ENCODE peak calls at places on chromosomes 7 and 10, in four cellular contexts. B is trophoblast cell, G is IMR-90, X is neuronal stem cell. F is an unnamed sample.

GRCh38 chr7:35680403-35681013 is 14.4 kb downstream of the HERPUD2 start:
- DNase-seq in G (no peak), X (no peak), B (no peak), F (no peak)

GRCh38 chr10:112039823-112040222 is 143.7 kb downstream of the GPAM start:
- DNase-seq in B (no peak), X (no peak), G (no peak), F (no peak)

GRCh38 chr7:14821757-14822480 is 80.6 kb downstream of the DGKB start:
- DNase-seq in X (no peak), G (peak), B (no peak), F (no peak)

GRCh38 chr7:63521-64021 is 128.8 kb upstream of the FAM20C start:
- DNase-seq in G (no peak), B (no peak), X (no peak), F (no peak)

GRCh38 chr10:131933695-131934086 is 32.9 kb downstream of the PPP2R2D start:
- DNase-seq in G (no peak), X (no peak), B (no peak), F (no peak)

GRCh38 chr7:6367701-6368211 is 80.0 kb downstream of the DAGLB start:
- DNase-seq in X (no peak), G (peak), B (no peak), F (no peak)

GRCh38 chr7:97269741-97270140 is 152.2 kb downstream of the SDHAF3 start:
- DNase-seq in B (no peak), X (no peak), G (no peak), F (no peak)

GRCh38 chr10:114404171-114405010 is at the start of gene AFAP1L2:
- DNase-seq in G (no peak), X (no peak), B (peak), F (peak)

GRCh38 chr7:128914566-128915151 is 4.2 kb upstream of the KCP start:
- DNase-seq in B (no peak), G (no peak), X (no peak), F (peak)

GRCh38 chr10:48498940-48499510 is 105.8 kb downstream of the ARHGAP22 start:
- DNase-seq in X (no peak), G (no peak), B (no peak), F (no peak)

GRCh38 chr10:48496831-48497792 is 107.8 kb downstream of the ARHGAP22 start:
- DNase-seq in X (no peak), G (peak), B (no peak), F (no peak)

GRCh38 chr10:48495282-48496045 is 109.4 kb downstream of the ARHGAP22 start:
- DNase-seq in G (no peak), X (no peak), B (no peak), F (no peak)

GRCh38 chr10:48496105-48496830 is 108.6 kb downstream of the ARHGAP22 start:
- DNase-seq in X (no peak), G (no peak), B (peak), F (no peak)

DNA sequence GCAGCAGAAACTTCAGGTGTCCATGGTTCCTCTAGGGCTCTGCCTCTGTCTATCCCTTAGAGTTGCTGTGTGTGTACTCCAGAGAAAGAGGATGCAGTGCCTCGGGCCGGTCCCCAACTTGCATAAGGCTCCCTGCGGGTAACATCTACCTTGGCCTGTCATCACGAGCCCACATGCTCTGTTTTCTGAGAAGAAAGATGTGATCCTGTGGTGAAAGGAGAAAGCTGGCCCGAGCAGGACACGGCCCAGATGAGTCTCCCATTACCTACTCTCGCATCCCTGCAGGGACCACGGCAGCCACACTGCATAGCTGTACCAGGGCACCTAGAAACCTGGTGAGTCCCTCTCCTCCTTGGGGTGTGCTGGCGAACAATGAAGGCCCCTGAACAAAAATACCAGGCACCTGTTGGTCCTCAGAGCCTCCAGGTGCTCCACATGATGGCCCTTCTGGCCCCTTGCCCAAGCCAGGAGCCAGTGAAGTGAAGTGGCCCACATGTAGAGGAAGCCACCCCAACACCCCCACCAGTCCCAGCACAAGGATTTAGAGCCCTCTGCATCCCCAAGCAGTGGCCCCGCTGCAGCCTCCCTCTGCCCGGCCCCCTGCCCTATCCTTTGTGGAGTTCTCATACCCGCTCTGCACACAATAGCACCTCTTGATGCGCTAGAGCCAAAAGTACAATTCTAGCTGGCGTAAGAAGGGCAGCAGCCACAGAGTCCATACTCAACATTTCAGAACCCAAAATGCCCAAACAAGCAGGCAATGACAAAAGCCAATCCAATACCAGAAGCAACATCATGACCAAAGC is 106.7 kb downstream of the ARHGAP22 start:
- DNase-seq in G (no peak), B (no peak), X (no peak), F (peak)
- H4K8ac ChIP-seq in G (peak), B (no peak), X (no peak), F (no peak)

GRCh38 chr10:6212806-6213205 is 10.1 kb downstream of the PFKFB3 start:
- DNase-seq in B (no peak), G (no peak), X (no peak), F (no peak)

GRCh38 chr10:6213257-6213905 is 10.6 kb downstream of the PFKFB3 start:
- DNase-seq in B (no peak), G (no peak), X (no peak), F (no peak)

GRCh38 chr10:6212266-6212640 is 9.5 kb downstream of the PFKFB3 start:
- DNase-seq in G (no peak), X (no peak), B (no peak), F (no peak)

GRCh38 chr10:6213908-6214307 is 11.2 kb downstream of the PFKFB3 start:
- DNase-seq in G (no peak), B (no peak), X (no peak), F (no peak)

GRCh38 chr10:6211341-6212265 is 8.9 kb downstream of the PFKFB3 start:
- DNase-seq in G (peak), B (no peak), X (peak), F (peak)
- H3K14ac ChIP-seq in G (peak), B (no peak), X (peak), F (no peak)

DNA sequence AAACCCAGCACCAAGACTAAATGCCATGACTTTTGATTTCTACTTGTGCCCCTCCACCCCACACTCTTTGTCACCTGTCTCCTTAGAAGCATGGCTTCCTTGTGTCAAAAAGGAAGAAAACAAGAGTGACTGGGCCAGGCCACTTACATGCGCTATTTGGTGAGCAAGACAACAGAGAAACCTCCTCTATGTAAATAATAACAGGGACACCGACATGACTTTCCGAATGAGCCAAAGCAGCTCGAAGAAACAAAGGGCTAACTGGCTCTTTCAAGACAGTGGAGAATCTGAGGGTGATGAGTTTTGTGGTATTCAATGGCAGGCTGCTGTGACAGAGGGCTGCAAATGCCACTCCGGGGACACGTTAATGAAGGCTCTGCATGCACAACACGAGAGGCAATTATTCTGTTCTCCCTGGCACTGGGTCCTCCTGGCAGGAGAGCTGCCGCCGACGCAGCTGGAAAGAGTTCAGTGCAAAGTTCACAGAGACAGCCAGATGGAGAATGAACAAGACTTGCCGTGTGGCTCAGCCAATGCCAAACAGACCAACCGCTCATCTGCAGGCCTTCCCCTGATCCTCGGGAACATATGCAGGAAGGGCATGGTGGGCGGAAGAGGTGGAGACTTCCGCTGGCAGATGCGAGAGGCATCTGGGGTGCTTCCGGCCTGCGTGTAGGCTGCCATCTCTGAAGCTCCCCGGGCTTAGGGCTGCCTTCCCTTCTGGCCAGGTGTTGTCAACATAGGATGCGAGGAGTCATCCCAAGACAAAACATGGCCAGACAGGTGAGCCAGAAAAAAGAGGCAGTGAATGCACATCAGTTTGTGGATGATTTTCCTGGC is 59.1 kb upstream of the SMNDC1 start:
- DNase-seq in B (no peak), G (no peak), X (no peak), F (no peak)
- H4K8ac ChIP-seq in B (no peak), G (no peak), X (no peak), F (no peak)

GRCh38 chr7:95434501-95435421 is at the start of gene PON2:
- DNase-seq in X (peak), G (peak), B (peak), F (peak)
- H3K14ac ChIP-seq in X (no peak), G (peak), B (peak), F (peak)

GRCh38 chr10:62333988-62334682 is 40.0 kb upstream of the ZNF365 start:
- DNase-seq in B (no peak), G (no peak), X (no peak), F (no peak)
- H4K8ac ChIP-seq in B (no peak), G (no peak), X (no peak), F (no peak)

GRCh38 chr10:133208466-133208865 is 21.6 kb upstream of the UTF1 start:
- DNase-seq in G (no peak), X (no peak), B (no peak), F (no peak)
- H3K14ac ChIP-seq in G (no peak), X (peak), B (no peak), F (no peak)

F was measured in H9.